ENCODE peak calls at places on chromosome 12, in nine cellular contexts. B is Panc1; P is HAP-1; Y is uterus; N is effector memory CD4-positive, alpha-beta T cell; O is upper lobe of right lung; X is bronchial epithelial cell; A is left ventricle myocardium inferior; R is tibial nerve. W is an unnamed sample. For H3K27me3, the result is how much of the 10 kb centered on the place peaks cover.

GRCh38 chr12:100481021-100481420 is 7.4 kb downstream of the NR1H4 start:
- DNase-seq in B (no peak), P (no peak), Y (no peak), N (no peak), O (no peak), X (no peak), A (no peak), R (no peak), W (no peak)

GRCh38 chr12:111445311-111446043 is 39.8 kb downstream of the SH2B3 start:
- DNase-seq in B (no peak), P (peak), Y (peak), N (no peak), O (peak), X (no peak), A (no peak), R (no peak), W (peak)

GRCh38 chr12:106994579-106995220 is 7.8 kb upstream of the MTERF2 start:
- DNase-seq in B (no peak), P (no peak), Y (no peak), N (no peak), O (no peak), X (no peak), A (no peak), R (no peak), W (peak)

GRCh38 chr12:120199595-120200306 is 1.2 kb downstream of the RPLP0 start:
- DNase-seq in B (no peak), P (no peak), Y (peak), N (no peak), O (no peak), X (peak), A (no peak), R (no peak), W (peak)

GRCh38 chr12:990308-990648 is 745 bp upstream of the ERC1 start:
- DNase-seq in B (no peak), P (peak), Y (peak), N (peak), O (peak), X (peak), A (peak), R (peak), W (peak)

GRCh38 chr12:66633676-66634075 is 45.2 kb downstream of the GRIP1 start:
- DNase-seq in B (no peak), P (no peak), Y (no peak), N (no peak), O (no peak), X (peak), A (no peak), R (no peak), W (no peak)

GRCh38 chr12:22626429-22626828 is 1.5 kb downstream of the ETNK1 start:
- DNase-seq in B (no peak), P (no peak), Y (no peak), N (no peak), O (no peak), X (peak), A (no peak), R (no peak), W (peak)

GRCh38 chr12:83537428-83538053 is 850.8 kb downstream of the TMTC2 start:
- DNase-seq in B (no peak), P (no peak), Y (no peak), N (no peak), O (no peak), X (no peak), A (no peak), R (no peak), W (no peak)

GRCh38 chr12:31369712-31370521 is 44.0 kb upstream of the SINHCAF start:
- DNase-seq in B (no peak), P (peak), Y (peak), N (no peak), O (peak), X (peak), A (peak), R (peak), W (peak)

GRCh38 chr12:93098077-93098476 is 169.0 kb upstream of the EEA1 start:
- DNase-seq in B (peak), P (peak), Y (peak), N (peak), O (peak), X (peak), A (peak), R (peak), W (peak)

GRCh38 chr12:47773858-47774580 is 981 bp downstream of the SLC48A1 start:
- DNase-seq in B (no peak), P (no peak), Y (no peak), N (no peak), O (no peak), X (no peak), A (peak), R (no peak), W (peak)

GRCh38 chr12:109721276-109721675 is 7.7 kb downstream of the FAM222A start:
- DNase-seq in B (no peak), P (no peak), Y (no peak), N (no peak), O (no peak), X (no peak), A (peak), R (no peak), W (peak)

GRCh38 chr12:108691995-108692808 is 39.1 kb downstream of the CORO1C start:
- DNase-seq in B (no peak), P (peak), Y (no peak), N (no peak), O (no peak), X (peak), A (peak), R (no peak), W (no peak)

GRCh38 chr12:116183741-116184141 is 93.8 kb downstream of the MED13L start:
- DNase-seq in B (no peak), P (no peak), Y (no peak), N (no peak), O (no peak), X (no peak), A (no peak), R (no peak), W (no peak)

GRCh38 chr12:100794441-100795192 is at the start of gene ANO4:
- DNase-seq in B (no peak), P (peak), Y (no peak), N (no peak), O (no peak), X (no peak), A (no peak), R (no peak), W (no peak)

GRCh38 chr12:51307655-51308593 is 16.1 kb downstream of the BIN2 start:
- DNase-seq in B (peak), P (no peak), Y (no peak), N (no peak), O (no peak), X (peak), A (no peak), R (no peak), W (peak)

GRCh38 chr12:104643921-104644669 is 187.3 kb downstream of the CHST11 start:
- DNase-seq in B (no peak), P (no peak), Y (no peak), N (no peak), O (no peak), X (no peak), A (peak), R (no peak), W (no peak)

GRCh38 chr12:75207338-75208083 is 2.1 kb downstream of the KCNC2 start:
- DNase-seq in B (no peak), P (no peak), Y (no peak), N (no peak), O (peak), X (no peak), A (no peak), R (no peak), W (no peak)

GRCh38 chr12:11565752-11566151 is 83.7 kb upstream of the ETV6 start:
- DNase-seq in B (no peak), P (no peak), Y (no peak), N (no peak), O (no peak), X (no peak), A (no peak), R (no peak), W (no peak)

GRCh38 chr12:49706351-49707126 is 666 bp downstream of the FMNL3 start:
- DNase-seq in B (no peak), P (peak), Y (peak), N (no peak), O (peak), X (no peak), A (peak), R (peak), W (peak)

GRCh38 chr12:106154781-106155273 is 16.1 kb upstream of the NUAK1 start:
- DNase-seq in B (no peak), P (no peak), Y (no peak), N (no peak), O (no peak), X (no peak), A (no peak), R (no peak), W (no peak)

GRCh38 chr12:49564241-49565118 is 3.5 kb downstream of the MCRS1 start:
- DNase-seq in B (no peak), P (no peak), Y (no peak), N (no peak), O (no peak), X (no peak), A (peak), R (no peak), W (no peak)

GRCh38 chr12:4530982-4531586 is 7.6 kb upstream of the RAD51AP1 start:
- DNase-seq in B (no peak), P (no peak), Y (no peak), N (no peak), O (no peak), X (no peak), A (no peak), R (no peak), W (no peak)

GRCh38 chr12:13718271-13718670 is 263.1 kb downstream of the GRIN2B start:
- DNase-seq in B (no peak), P (no peak), Y (no peak), N (no peak), O (no peak), X (no peak), A (no peak), R (no peak), W (no peak)

GRCh38 chr12:50986961-50987737 is 34.8 kb downstream of the HIGD1C start:
- DNase-seq in B (peak), P (peak), Y (peak), N (no peak), O (no peak), X (peak), A (no peak), R (no peak), W (peak)

GRCh38 chr12:126384029-126384564 is 1318.9 kb downstream of the AACS start:
- DNase-seq in B (no peak), P (no peak), Y (no peak), N (no peak), O (no peak), X (no peak), A (no peak), R (no peak), W (no peak)

GRCh38 chr12:109678732-109679131 is 34.9 kb upstream of the FAM222A start:
- DNase-seq in B (no peak), P (no peak), Y (no peak), N (no peak), O (no peak), X (no peak), A (no peak), R (no peak), W (no peak)

GRCh38 chr12:92551210-92551609 is 151.6 kb upstream of the PLEKHG7 start:
- DNase-seq in B (no peak), P (no peak), Y (no peak), N (no peak), O (no peak), X (no peak), A (no peak), R (no peak), W (no peak)

GRCh38 chr12:24075650-24076049 is 126.2 kb upstream of the SOX5 start:
- DNase-seq in B (no peak), P (no peak), Y (no peak), N (no peak), O (no peak), X (no peak), A (no peak), R (no peak), W (no peak)

GRCh38 chr12:82708507-82708906 is 21.8 kb downstream of the TMTC2 start:
- DNase-seq in B (no peak), P (no peak), Y (peak), N (no peak), O (no peak), X (no peak), A (peak), R (no peak), W (peak)

GRCh38 chr12:108063192-108063591 is 65.9 kb upstream of the WSCD2 start:
- DNase-seq in B (peak), P (peak), Y (no peak), N (no peak), O (no peak), X (peak), A (no peak), R (no peak), W (no peak)

DNA sequence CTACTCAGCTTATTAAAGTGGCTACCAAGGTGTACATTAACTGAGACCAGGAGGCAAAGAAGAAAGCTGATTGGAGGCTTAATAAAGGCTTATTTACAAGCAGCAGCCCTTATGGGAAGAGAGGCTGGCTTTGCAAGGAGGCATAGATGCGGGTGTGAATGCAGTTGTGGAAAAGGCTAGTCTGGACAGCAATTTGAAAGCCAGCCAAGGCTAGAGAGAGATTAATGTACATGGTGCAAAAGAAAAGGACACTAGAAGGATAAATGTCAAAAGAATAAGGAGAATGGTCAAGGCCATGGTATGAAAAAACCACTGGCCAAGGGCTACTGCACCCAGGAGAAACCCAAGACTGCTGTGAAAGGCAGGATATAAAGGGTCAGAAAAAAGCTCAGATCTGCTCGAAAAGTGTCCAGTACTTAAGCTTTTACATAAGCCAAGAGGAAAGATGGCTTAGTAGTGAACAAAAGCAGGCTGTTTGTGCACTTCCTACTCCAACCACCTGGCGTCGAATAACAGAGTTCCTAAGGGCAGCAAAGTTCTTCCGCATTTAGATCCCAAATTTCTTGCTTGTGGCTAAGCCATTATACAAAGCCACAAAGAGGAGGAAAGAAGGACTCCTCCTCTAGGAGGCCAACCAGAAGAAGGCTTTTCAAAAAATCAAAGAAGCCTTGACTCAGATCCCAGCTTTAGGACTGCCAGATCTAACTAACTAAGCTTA is 24.0 kb downstream of the KLRK1 start:
- DNase-seq in B (no peak), P (peak), Y (no peak), N (no peak), O (no peak), X (peak), A (no peak), R (no peak), W (no peak)
- H3K4me3 ChIP-seq in B (peak), P (peak), Y (peak), N (no peak), O (peak), X (peak), A (peak), R (peak), W (peak)

GRCh38 chr12:98896938-98897337 is 251.8 kb downstream of the APAF1 start:
- DNase-seq in B (no peak), P (peak), Y (no peak), N (no peak), O (no peak), X (peak), A (no peak), R (no peak), W (no peak)
- H3K27me3 ChIP-seq in B (under half), P (under half), Y (under half), N (under half), O (under half), X (under half), A (half or more), R (under half), W (under half)

GRCh38 chr12:46368684-46369083 is 3.9 kb downstream of the SLC38A2 start:
- DNase-seq in B (no peak), P (no peak), Y (no peak), N (no peak), O (no peak), X (no peak), A (no peak), R (no peak), W (peak)
- H3K4me3 ChIP-seq in B (peak), P (no peak), Y (peak), N (no peak), O (peak), X (no peak), A (peak), R (peak), W (peak)

GRCh38 chr12:52362118-52362726 is 5.1 kb downstream of the KRT85 start:
- DNase-seq in B (no peak), P (no peak), Y (no peak), N (no peak), O (no peak), X (no peak), A (no peak), R (no peak), W (peak)

GRCh38 chr12:52364061-52364460 is 3.2 kb downstream of the KRT85 start:
- DNase-seq in B (no peak), P (no peak), Y (no peak), N (no peak), O (no peak), X (no peak), A (no peak), R (no peak), W (peak)

GRCh38 chr12:52363111-52363679 is 4.1 kb downstream of the KRT85 start:
- DNase-seq in B (no peak), P (no peak), Y (no peak), N (no peak), O (no peak), X (no peak), A (no peak), R (no peak), W (peak)

GRCh38 chr12:52366738-52367485 is at the start of gene KRT85:
- DNase-seq in B (no peak), P (no peak), Y (no peak), N (no peak), O (no peak), X (no peak), A (no peak), R (no peak), W (peak)

DNA sequence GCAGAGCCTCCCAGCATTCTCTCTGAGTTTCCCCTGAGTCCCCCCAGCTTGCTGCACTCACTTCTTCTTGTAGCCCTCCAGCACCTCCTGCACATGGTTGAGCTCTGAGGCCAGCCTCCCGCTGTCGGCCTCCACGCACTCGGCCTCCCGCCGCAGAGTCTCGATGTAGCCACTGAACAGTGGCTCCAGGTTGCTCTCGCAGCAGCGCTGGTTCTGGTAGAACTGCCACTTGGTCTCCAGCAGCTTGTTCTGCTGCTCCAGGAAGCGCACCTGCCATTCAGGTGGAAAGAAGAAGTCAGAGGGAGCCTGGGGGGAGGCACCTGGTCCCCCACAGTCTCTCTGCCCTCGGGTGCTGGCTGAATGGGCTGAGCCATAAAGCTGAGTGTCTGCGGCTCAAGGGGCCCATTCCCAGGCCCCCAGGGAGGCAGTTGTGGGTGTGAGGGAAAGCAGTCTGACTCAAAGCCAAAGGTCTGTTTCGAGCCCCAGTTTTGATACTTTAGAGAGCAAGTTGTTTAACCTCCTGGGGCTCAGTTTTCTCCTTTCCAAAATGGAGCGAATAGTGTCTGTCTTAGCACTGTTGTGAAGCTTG is 2.3 kb downstream of the KRT85 start:
- DNase-seq in B (no peak), P (no peak), Y (no peak), N (no peak), O (no peak), X (no peak), A (no peak), R (no peak), W (peak)
- H3K27me3 ChIP-seq in B (under half), P (under half), Y (under half), N (under half), O (under half), X (under half), A (half or more), R (under half), W (under half)

DNA sequence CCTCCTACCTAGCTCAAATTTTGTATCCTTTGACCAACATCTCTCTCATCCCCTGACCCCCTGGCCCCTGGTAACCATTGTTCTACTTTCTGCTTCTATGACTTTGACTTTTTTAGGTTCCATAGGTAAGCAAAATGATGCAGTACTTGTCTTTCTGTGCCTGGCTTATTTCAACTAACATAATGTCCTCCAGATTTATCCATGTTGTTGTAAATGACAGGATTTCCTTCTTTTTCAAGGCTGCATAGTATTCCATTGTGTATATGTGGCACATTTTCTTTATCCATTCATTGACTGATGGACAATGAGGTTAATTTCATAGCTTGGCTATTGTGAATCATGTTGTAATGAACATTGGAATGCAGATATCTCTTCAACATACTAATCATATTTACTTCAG is 170.1 kb downstream of the DPY19L2 start:
- DNase-seq in B (no peak), P (no peak), Y (no peak), N (no peak), O (no peak), X (no peak), A (no peak), R (no peak), W (no peak)
- H3K4me3 ChIP-seq in B (no peak), P (no peak), Y (no peak), N (no peak), O (no peak), X (no peak), A (no peak), R (no peak), W (no peak)

GRCh38 chr12:68479832-68480291 is 130.8 kb upstream of the RAP1B start:
- DNase-seq in B (no peak), P (peak), Y (no peak), N (no peak), O (no peak), X (peak), A (no peak), R (no peak), W (no peak)

GRCh38 chr12:68477906-68478305 is 132.8 kb upstream of the RAP1B start:
- DNase-seq in B (no peak), P (no peak), Y (no peak), N (no peak), O (no peak), X (no peak), A (no peak), R (no peak), W (no peak)

GRCh38 chr12:68478516-68479260 is 132.0 kb upstream of the RAP1B start:
- DNase-seq in B (no peak), P (no peak), Y (no peak), N (no peak), O (no peak), X (peak), A (no peak), R (no peak), W (no peak)

GRCh38 chr12:68480526-68480925 is 130.2 kb upstream of the RAP1B start:
- DNase-seq in B (no peak), P (no peak), Y (no peak), N (no peak), O (no peak), X (no peak), A (no peak), R (no peak), W (no peak)

GRCh38 chr12:68479261-68479581 is 131.5 kb upstream of the RAP1B start:
- DNase-seq in B (no peak), P (peak), Y (no peak), N (no peak), O (no peak), X (no peak), A (no peak), R (no peak), W (peak)
- H3K27me3 ChIP-seq in B (under half), P (under half), Y (under half), N (under half), O (under half), X (under half), A (under half), R (under half), W (under half)

W was measured in osteoblast.